ENCODE peak calls at places on chromosomes 7 and 10, in five cellular contexts. M is adrenal gland; D is stimulated activated CD8-positive, alpha-beta memory T cell treated with anti-CD3 and anti-CD28 coated beads, Interleukin-4, amount 100 ng/mL, for 48 hours; X is IMR-90; N is progenitor cell of endocrine pancreas. L is an unnamed sample.

GRCh38 chr7:159118623-159119022 is 26.0 kb downstream of the VIPR2 start:
- DNase-seq in M (no peak), D (no peak), X (no peak), N (no peak), L (no peak)

GRCh38 chr10:91589656-91590035 is 43.2 kb downstream of the PPP1R3C start:
- DNase-seq in M (no peak), D (no peak), X (no peak), N (no peak), L (no peak)

GRCh38 chr7:8133955-8134733 is 127.8 kb downstream of the ICA1 start:
- DNase-seq in M (no peak), D (no peak), X (no peak), N (no peak), L (no peak)

GRCh38 chr7:95922191-95922590 is 149.8 kb downstream of the DYNC1I1 start:
- DNase-seq in M (no peak), D (no peak), X (no peak), N (no peak), L (no peak)

GRCh38 chr10:490256-490655 is 199.2 kb downstream of the DIP2C start:
- DNase-seq in M (peak), D (no peak), X (peak), N (no peak), L (no peak)

GRCh38 chr7:107961399-107961798 is 41.6 kb downstream of the LAMB1 start:
- DNase-seq in M (peak), D (no peak), X (no peak), N (no peak), L (no peak)

GRCh38 chr10:8435186-8436055 is 380.9 kb downstream of the GATA3 start:
- DNase-seq in M (no peak), D (no peak), X (no peak), N (no peak), L (no peak)

GRCh38 chr10:86659721-86660438 is 5.5 kb downstream of the OPN4 start:
- DNase-seq in M (peak), D (no peak), X (no peak), N (no peak), L (no peak)

GRCh38 chr7:27170936-27171635 is 3.0 kb downstream of the HOXA10 start:
- DNase-seq in M (no peak), D (peak), X (no peak), N (no peak), L (no peak)

GRCh38 chr10:125396651-125397050 is 236.3 kb upstream of the CTBP2 start:
- DNase-seq in M (no peak), D (no peak), X (peak), N (no peak), L (no peak)

GRCh38 chr10:60951272-60951724 is 7.3 kb upstream of the RHOBTB1 start:
- DNase-seq in M (no peak), D (no peak), X (peak), N (no peak), L (no peak)

GRCh38 chr7:30912454-30912985 is 867 bp downstream of the AQP1 start:
- DNase-seq in M (no peak), D (no peak), X (no peak), N (no peak), L (no peak)